ENCODE peak calls at places on chromosomes 3 and 15, in six cellular contexts. Z is AG08395; F is stimulated activated CD4-positive, alpha-beta T cell treated with anti-CD3 and anti-CD28 coated beads, Interleukin-4, amount 100 ng/mL, for 24 hours; M is HFFc6; Y is NCI-H748 treated with DMSO at 0.1 percent for 48 hours; G is stimulated activated CD8-positive, alpha-beta memory T cell treated with anti-CD3 and anti-CD28 coated beads, Interleukin-2, amount 100 ng/mL, for 48 hours. D is an unnamed sample.

GRCh38 chr15:29690765-29691475 is 131.3 kb downstream of the TJP1 start:
- DNase-seq in F (no peak), G (no peak), Y (no peak), Z (no peak), M (no peak), D (no peak)

GRCh38 chr3:171654809-171655208 is 155.5 kb downstream of the PLD1 start:
- DNase-seq in Y (no peak), M (no peak), G (no peak), F (no peak), Z (peak; percentile 59), D (no peak)

GRCh38 chr3:10983219-10983916 is 9.2 kb upstream of the SLC6A1 start:
- DNase-seq in M (peak; percentile 16), Y (peak; percentile 1), Z (peak; percentile 79), F (peak; percentile 19), G (no peak), D (peak; percentile 20)

GRCh38 chr15:40069178-40070165 is 30.5 kb upstream of the SRP14 start:
- DNase-seq in G (no peak), Y (peak; percentile 83), Z (peak; percentile 89), M (no peak), F (no peak), D (peak; percentile 81)

GRCh38 chr3:148737104-148737525 is 39.4 kb downstream of the AGTR1 start:
- DNase-seq in Z (no peak), Y (no peak), G (no peak), M (no peak), F (no peak), D (no peak)

GRCh38 chr15:41494190-41494921 is 682 bp downstream of the ITPKA start:
- DNase-seq in G (no peak), Y (no peak), Z (no peak), M (no peak), F (peak; percentile 35), D (no peak)

GRCh38 chr3:190941694-190942280 is 79.3 kb upstream of the GMNC start:
- DNase-seq in G (no peak), Y (no peak), Z (no peak), F (no peak), M (no peak), D (no peak)

GRCh38 chr3:13595485-13595884 is 46.6 kb downstream of the FBLN2 start:
- DNase-seq in Z (no peak), M (no peak), F (no peak), G (no peak), Y (no peak), D (no peak)

GRCh38 chr15:25848769-25849430 is 14.2 kb downstream of the ATP10A start:
- DNase-seq in Y (no peak), M (no peak), Z (no peak), G (no peak), F (peak; percentile 24), D (no peak)